ENCODE peak calls at places on chromosomes 4 and X, in ten cellular contexts. R is cardiac muscle cell; G is H54; B is right lobe of liver; I is activated naive CD4-positive, alpha-beta T cell treated with anti-CD3 and anti-CD28 coated beads, Interleukin-2, amount 50 U/mL, for 72 hours; S is uterus; Q is MCF 10A; X is tibial nerve; V is EL; O is CD4-positive, CD25-positive, alpha-beta regulatory T cell. M is an unnamed sample.
A peak's percentile ranks its signal among the peaks of the same experiment; 100 is the strongest.

GRCh38 chr4:116702949-116703348 is 382.4 kb downstream of the TRAM1L1 start:
- DNase-seq in R (no peak), G (no peak), B (no peak), I (no peak), S (no peak), Q (peak; percentile 17), X (no peak), V (no peak), O (no peak), M (no peak)

GRCh38 chrX:104330966-104331365 is 76.2 kb upstream of the ESX1 start:
- DNase-seq in R (no peak), G (no peak), B (no peak), I (no peak), S (no peak), Q (no peak), X (no peak), V (peak; percentile 85), O (no peak), M (peak; percentile 42)

GRCh38 chr4:23333556-23333945 is 556.3 kb downstream of the PPARGC1A start:
- DNase-seq in R (no peak), G (no peak), B (no peak), I (no peak), S (no peak), Q (peak; percentile 65), X (no peak), V (no peak), O (no peak), M (no peak)

GRCh38 chr4:164933244-164933643 is 44.2 kb downstream of the TRIM61 start:
- DNase-seq in R (no peak), G (no peak), B (no peak), I (no peak), S (no peak), Q (no peak), X (no peak), V (no peak), O (no peak), M (no peak)

GRCh38 chr4:150126201-150126879 is 48.1 kb downstream of the DCLK2 start:
- DNase-seq in R (no peak), G (no peak), B (no peak), I (no peak), S (no peak), Q (peak; percentile 47), X (peak; percentile 40), V (peak; percentile 53), O (no peak), M (no peak)

GRCh38 chr4:24091632-24092240 is 201.9 kb upstream of the PPARGC1A start:
- DNase-seq in R (no peak), G (no peak), B (no peak), I (no peak), S (no peak), Q (no peak), X (no peak), V (no peak), O (no peak), M (no peak)

GRCh38 chrX:18149454-18149853 is 71.2 kb downstream of the BEND2 start:
- DNase-seq in R (no peak), G (no peak), B (no peak), I (no peak), S (no peak), Q (no peak), X (no peak), V (no peak), O (no peak), M (no peak)

GRCh38 chrX:46152756-46153155 is 392.5 kb downstream of the ZNF674 start:
- DNase-seq in R (no peak), G (no peak), B (no peak), I (no peak), S (no peak), Q (no peak), X (no peak), V (no peak), O (no peak), M (no peak)

GRCh38 chrX:107726809-107727534 is 48.6 kb downstream of the TSC22D3 start:
- DNase-seq in R (no peak), G (no peak), B (no peak), I (no peak), S (no peak), Q (no peak), X (no peak), V (no peak), O (no peak), M (no peak)

GRCh38 chrX:16786791-16787735 is 797 bp downstream of the TXLNG start:
- DNase-seq in R (peak; percentile 30), G (no peak), B (peak; percentile 72), I (peak; percentile 52), S (peak; percentile 27), Q (peak; percentile 57), X (peak; percentile 14), V (peak; percentile 10), O (peak; percentile 57), M (no peak)

GRCh38 chr4:23279377-23279988 is 586.7 kb downstream of the GBA3 start:
- DNase-seq in R (no peak), G (no peak), B (no peak), I (no peak), S (no peak), Q (peak; percentile 77), X (no peak), V (no peak), O (no peak), M (no peak)

GRCh38 chr4:57162499-57163019 is 52.4 kb upstream of the IGFBP7 start:
- DNase-seq in R (no peak), G (no peak), B (no peak), I (no peak), S (no peak), Q (no peak), X (no peak), V (no peak), O (no peak), M (no peak)

GRCh38 chrX:100643943-100644587 is at the start of gene SRPX2:
- DNase-seq in R (no peak), G (peak; percentile 33), B (no peak), I (no peak), S (peak; percentile 74), Q (peak; percentile 86), X (peak; percentile 60), V (peak; percentile 84), O (no peak), M (peak; percentile 64)

GRCh38 chr4:122716825-122717448 is 15.6 kb upstream of the BBS12 start:
- DNase-seq in R (peak; percentile 79), G (peak; percentile 15), B (peak; percentile 65), I (no peak), S (peak; percentile 52), Q (peak; percentile 84), X (peak; percentile 77), V (peak; percentile 66), O (peak; percentile 58), M (peak; percentile 84)

GRCh38 chr4:168408620-168409019 is 71.7 kb downstream of the DDX60L start:
- DNase-seq in R (peak; percentile 86), G (peak; percentile 8), B (no peak), I (no peak), S (peak; percentile 77), Q (peak; percentile 86), X (peak; percentile 77), V (peak; percentile 94), O (no peak), M (peak; percentile 70)

GRCh38 chrX:72247206-72247944 is 8.5 kb upstream of the ERCC6L start:
- DNase-seq in R (peak; percentile 52), G (no peak), B (no peak), I (no peak), S (peak; percentile 59), Q (peak; percentile 48), X (peak; percentile 6), V (no peak), O (no peak), M (no peak)

GRCh38 chr4:46844325-46844917 is 64.6 kb downstream of the COX7B2 start:
- DNase-seq in R (peak; percentile 81), G (no peak), B (no peak), I (no peak), S (no peak), Q (peak; percentile 70), X (peak; percentile 82), V (peak; percentile 52), O (peak; percentile 9), M (peak; percentile 11)

GRCh38 chrX:40006025-40007017 is 91.4 kb downstream of the BCOR start:
- DNase-seq in R (peak; percentile 62), G (no peak), B (no peak), I (no peak), S (peak; percentile 40), Q (peak; percentile 18), X (no peak), V (peak; percentile 50), O (no peak), M (no peak)

GRCh38 chrX:23901065-23901464 is 6.7 kb downstream of the APOO start:
- DNase-seq in R (no peak), G (no peak), B (no peak), I (no peak), S (no peak), Q (peak; percentile 95), X (no peak), V (peak; percentile 79), O (no peak), M (peak; percentile 73)

GRCh38 chrX:153766871-153767673 is 3.0 kb downstream of the PLXNB3 start:
- DNase-seq in R (no peak), G (no peak), B (peak; percentile 56), I (no peak), S (peak; percentile 14), Q (no peak), X (no peak), V (no peak), O (no peak), M (no peak)

GRCh38 chr4:1242506-1243450 is 6.2 kb downstream of the CTBP1 start:
- DNase-seq in R (no peak), G (no peak), B (no peak), I (no peak), S (no peak), Q (no peak), X (no peak), V (no peak), O (no peak), M (no peak)

GRCh38 chr4:55216871-55217635 is 91.7 kb upstream of the KDR start:
- DNase-seq in R (no peak), G (no peak), B (no peak), I (no peak), S (no peak), Q (no peak), X (no peak), V (peak; percentile 13), O (no peak), M (peak; percentile 3)

GRCh38 chr4:166594326-166594946 is 639.9 kb downstream of the SPOCK3 start:
- DNase-seq in R (peak; percentile 77), G (peak; percentile 3), B (no peak), I (no peak), S (no peak), Q (peak; percentile 73), X (no peak), V (peak; percentile 48), O (no peak), M (peak; percentile 62)

GRCh38 chr4:156515295-156515694 is 456.3 kb downstream of the PDGFC start:
- DNase-seq in R (no peak), G (no peak), B (no peak), I (no peak), S (no peak), Q (no peak), X (no peak), V (no peak), O (no peak), M (peak; percentile 1)

GRCh38 chrX:3651272-3651671 is 62.2 kb downstream of the PRKX start:
- DNase-seq in R (peak; percentile 11), G (no peak), B (no peak), I (no peak), S (no peak), Q (peak; percentile 35), X (no peak), V (peak; percentile 6), O (peak; percentile 33), M (peak; percentile 4)

GRCh38 chr4:183876268-183876934 is 28.7 kb upstream of the STOX2 start:
- DNase-seq in R (no peak), G (peak; percentile 38), B (peak; percentile 60), I (no peak), S (peak; percentile 74), Q (peak; percentile 84), X (no peak), V (peak; percentile 15), O (no peak), M (peak; percentile 55)

GRCh38 chrX:14027511-14028019 is 2.1 kb downstream of the GEMIN8 start:
- DNase-seq in R (no peak), G (no peak), B (no peak), I (no peak), S (no peak), Q (peak; percentile 70), X (no peak), V (peak; percentile 59), O (no peak), M (peak; percentile 38)

GRCh38 chr4:5710065-5710961 is 688 bp upstream of the EVC start:
- DNase-seq in R (no peak), G (peak; percentile 19), B (no peak), I (no peak), S (no peak), Q (peak; percentile 40), X (no peak), V (peak; percentile 42), O (no peak), M (peak; percentile 13)